ENCODE peak calls at places on chromosome 16, in four cellular contexts. V is mucosa of descending colon, P is thoracic aorta, Z is brain microvascular endothelial cell. F is an unnamed sample.

GRCh38 chr16:65024649-65025243 is 97.1 kb downstream of the CDH11 start:
- DNase-seq in V (no peak), P (no peak), Z (peak), F (no peak)

GRCh38 chr16:57039148-57039812 is 49.9 kb downstream of the NLRC5 start:
- DNase-seq in V (no peak), P (no peak), Z (peak), F (no peak)

GRCh38 chr16:1134776-1135458 is 18.0 kb upstream of the CACNA1H start:
- DNase-seq in V (no peak), P (no peak), Z (no peak), F (no peak)

GRCh38 chr16:12231666-12232065 is 255.1 kb downstream of the SNX29 start:
- DNase-seq in V (no peak), P (no peak), Z (peak), F (no peak)

GRCh38 chr16:79845006-79845733 is 244.6 kb upstream of the MAF start:
- DNase-seq in V (no peak), P (no peak), Z (no peak), F (no peak)

GRCh38 chr16:56710181-56710737 is 19.7 kb upstream of the NUP93 start:
- DNase-seq in V (no peak), P (no peak), Z (no peak), F (no peak)

GRCh38 chr16:71966932-71967331 is 33.3 kb downstream of the PKD1L3 start:
- DNase-seq in V (no peak), P (no peak), Z (no peak), F (no peak)

GRCh38 chr16:6667393-6667792 is 665.3 kb upstream of the RBFOX1 start:
- DNase-seq in V (no peak), P (no peak), Z (no peak), F (no peak)

GRCh38 chr16:27448531-27449433 is 46.8 kb downstream of the IL21R start:
- DNase-seq in V (no peak), P (no peak), Z (no peak), F (no peak)

GRCh38 chr16:3000540-3000939 is 12.2 kb upstream of the CLDN9 start:
- DNase-seq in V (no peak), P (no peak), Z (no peak), F (no peak)

GRCh38 chr16:50837324-50837723 is 95.4 kb downstream of the CYLD start:
- DNase-seq in V (no peak), P (no peak), Z (no peak), F (no peak)

GRCh38 chr16:67260426-67261063 is 11.8 kb downstream of the SLC9A5 start:
- DNase-seq in V (no peak), P (no peak), Z (peak), F (no peak)

GRCh38 chr16:58503166-58503862 is 3.4 kb downstream of the NDRG4 start:
- DNase-seq in V (no peak), P (no peak), Z (no peak), F (no peak)

GRCh38 chr16:82701302-82702022 is 74.7 kb downstream of the CDH13 start:
- DNase-seq in V (no peak), P (no peak), Z (peak), F (no peak)

GRCh38 chr16:13110124-13110796 is 208.9 kb downstream of the SHISA9 start:
- DNase-seq in V (no peak), P (peak), Z (no peak), F (no peak)

GRCh38 chr16:693766-694165 is 3.6 kb upstream of the WDR24 start:
- DNase-seq in V (no peak), P (no peak), Z (no peak), F (no peak)

GRCh38 chr16:66274335-66275110 is 92.0 kb upstream of the CDH5 start:
- DNase-seq in V (no peak), P (no peak), Z (no peak), F (no peak)

GRCh38 chr16:55779391-55780094 is 53.4 kb downstream of the CES1 start:
- DNase-seq in V (no peak), P (no peak), Z (no peak), F (no peak)

GRCh38 chr16:1295465-1295864 is 14.0 kb upstream of the UBE2I start:
- DNase-seq in V (no peak), P (no peak), Z (no peak), F (no peak)

GRCh38 chr16:11052080-11052808 is 107.9 kb downstream of the CLEC16A start:
- DNase-seq in V (no peak), P (no peak), Z (no peak), F (no peak)

GRCh38 chr16:70749006-70749678 is 51.8 kb downstream of the VAC14 start:
- DNase-seq in V (peak), P (no peak), Z (no peak), F (no peak)

GRCh38 chr16:67939507-67940435 is 3.1 kb upstream of the PSMB10 start:
- DNase-seq in V (peak), P (no peak), Z (no peak), F (no peak)

GRCh38 chr16:80288616-80289015 is 252.2 kb upstream of the DYNLRB2 start:
- DNase-seq in V (no peak), P (no peak), Z (no peak), F (no peak)

GRCh38 chr16:54633943-54634362 is 296.7 kb upstream of the IRX5 start:
- DNase-seq in V (no peak), P (peak), Z (no peak), F (no peak)

GRCh38 chr16:69329369-69330285 is 761 bp downstream of the PDF start:
- DNase-seq in V (peak), P (no peak), Z (no peak), F (no peak)

GRCh38 chr16:74302341-74302740 is 5.7 kb downstream of the PSMD7 start:
- DNase-seq in V (no peak), P (no peak), Z (no peak), F (no peak)

GRCh38 chr16:13856811-13857511 is 63.0 kb upstream of the ERCC4 start:
- DNase-seq in V (no peak), P (no peak), Z (no peak), F (no peak)

GRCh38 chr16:78415669-78416068 is 316.2 kb downstream of the WWOX start:
- DNase-seq in V (no peak), P (no peak), Z (no peak), F (no peak)

GRCh38 chr16:56847173-56847948 is 17.6 kb upstream of the SLC12A3 start:
- DNase-seq in V (no peak), P (no peak), Z (no peak), F (no peak)

GRCh38 chr16:73176577-73177013 is 128.7 kb upstream of the ZFHX3 start:
- DNase-seq in V (no peak), P (no peak), Z (peak), F (no peak)

GRCh38 chr16:969508-970378 is 1.0 kb downstream of the LMF1 start:
- DNase-seq in V (no peak), P (no peak), Z (no peak), F (no peak)

GRCh38 chr16:10876799-10877341 is at the start of gene CIITA:
- DNase-seq in V (peak), P (peak), Z (peak), F (no peak)

GRCh38 chr16:10180771-10181163 is 1.5 kb downstream of the GRIN2A start:
- DNase-seq in V (peak), P (no peak), Z (no peak), F (peak)

GRCh38 chr16:4337540-4338088 is 13.5 kb downstream of the PAM16 start:
- DNase-seq in V (no peak), P (no peak), Z (no peak), F (no peak)

GRCh38 chr16:4339455-4339854 is 11.7 kb downstream of the PAM16 start:
- DNase-seq in V (no peak), P (no peak), Z (no peak), F (no peak)

GRCh38 chr16:4338712-4339299 is 12.3 kb downstream of the PAM16 start:
- DNase-seq in V (no peak), P (no peak), Z (no peak), F (no peak)

GRCh38 chr16:4336701-4337539 is 14.2 kb downstream of the PAM16 start:
- DNase-seq in V (no peak), P (no peak), Z (no peak), F (no peak)

DNA sequence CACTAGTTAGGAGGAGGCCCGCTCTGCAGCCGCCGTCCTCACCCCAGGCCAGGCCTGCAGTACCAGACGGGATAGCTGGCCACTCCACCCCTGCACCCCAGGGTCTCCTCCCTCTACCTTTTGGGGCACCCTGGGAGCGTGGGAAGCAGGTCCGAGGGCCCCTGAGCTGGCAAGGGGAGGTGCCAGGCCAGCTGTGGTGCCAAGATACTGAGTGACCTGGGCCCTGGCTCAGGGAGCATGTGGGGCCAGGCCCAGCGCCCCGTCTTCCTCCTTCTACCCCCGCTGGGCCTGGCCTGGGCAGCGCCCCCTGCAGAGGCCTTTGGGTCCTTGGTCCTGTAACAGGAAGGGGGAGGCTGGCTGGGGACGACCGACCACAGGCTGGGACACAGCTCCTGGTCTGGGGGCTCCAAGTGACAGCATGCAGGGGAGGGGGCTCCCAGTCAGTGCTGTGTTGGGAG is 13.0 kb downstream of the PAM16 start:
- DNase-seq in V (no peak), P (no peak), Z (no peak), F (no peak)
- TF ChIP-seq CTCF in V (no peak), P (no peak), Z (peak), F (no peak)

GRCh38 chr16:24698314-24698713 is 31.1 kb upstream of the TNRC6A start:
- DNase-seq in V (no peak), P (no peak), Z (no peak), F (no peak)

GRCh38 chr16:24699151-24699723 is 30.2 kb upstream of the TNRC6A start:
- DNase-seq in V (no peak), P (no peak), Z (no peak), F (no peak)

GRCh38 chr16:24701521-24701951 is 27.9 kb upstream of the TNRC6A start:
- DNase-seq in V (no peak), P (no peak), Z (no peak), F (no peak)

GRCh38 chr16:24696699-24697098 is 32.8 kb upstream of the TNRC6A start:
- DNase-seq in V (no peak), P (no peak), Z (no peak), F (no peak)

GRCh38 chr16:24700549-24701392 is 28.7 kb upstream of the TNRC6A start:
- DNase-seq in V (peak), P (peak), Z (peak), F (no peak)
- TF ChIP-seq CTCF in V (no peak), P (no peak), Z (peak), F (no peak)

GRCh38 chr16:86819523-86819887 is 241.2 kb downstream of the FOXL1 start:
- DNase-seq in V (no peak), P (no peak), Z (no peak), F (no peak)
- TF ChIP-seq CTCF in V (no peak), P (peak), Z (peak), F (no peak)

DNA sequence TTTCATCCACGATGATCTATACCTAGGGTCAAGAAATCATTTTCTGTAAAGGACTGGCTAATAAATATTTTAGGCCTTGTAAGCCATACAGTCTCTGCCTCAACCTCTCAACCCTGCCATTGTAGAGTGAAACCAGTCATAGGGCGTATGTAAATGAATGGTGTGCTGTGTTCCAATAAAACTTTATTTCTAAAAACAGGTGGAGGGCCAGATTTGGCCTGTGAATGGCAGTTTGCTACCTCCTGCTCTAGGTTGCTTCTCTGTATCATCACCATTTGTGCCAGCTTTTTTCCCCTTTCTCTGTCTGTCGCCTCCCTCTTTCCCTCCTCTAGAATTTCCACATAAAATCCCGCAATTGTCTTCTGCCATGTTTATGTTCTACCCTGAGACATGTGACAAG is 181.7 kb downstream of the XYLT1 start:
- DNase-seq in V (no peak), P (no peak), Z (no peak), F (no peak)
- TF ChIP-seq CTCF in V (no peak), P (no peak), Z (no peak), F (no peak)

GRCh38 chr16:85312642-85313540 is 200.6 kb upstream of the CIBAR2 start:
- DNase-seq in V (no peak), P (no peak), Z (no peak), F (no peak)

GRCh38 chr16:85312174-85312573 is 199.9 kb upstream of the CIBAR2 start:
- DNase-seq in V (no peak), P (no peak), Z (no peak), F (no peak)

GRCh38 chr16:85311741-85312140 is 199.5 kb upstream of the CIBAR2 start:
- DNase-seq in V (no peak), P (no peak), Z (no peak), F (no peak)

GRCh38 chr16:85314633-85315032 is 202.4 kb upstream of the CIBAR2 start:
- DNase-seq in V (no peak), P (no peak), Z (no peak), F (no peak)

GRCh38 chr16:85313541-85314208 is 201.4 kb upstream of the CIBAR2 start:
- DNase-seq in V (no peak), P (no peak), Z (no peak), F (no peak)
- TF ChIP-seq CTCF in V (no peak), P (no peak), Z (no peak), F (no peak)

DNA sequence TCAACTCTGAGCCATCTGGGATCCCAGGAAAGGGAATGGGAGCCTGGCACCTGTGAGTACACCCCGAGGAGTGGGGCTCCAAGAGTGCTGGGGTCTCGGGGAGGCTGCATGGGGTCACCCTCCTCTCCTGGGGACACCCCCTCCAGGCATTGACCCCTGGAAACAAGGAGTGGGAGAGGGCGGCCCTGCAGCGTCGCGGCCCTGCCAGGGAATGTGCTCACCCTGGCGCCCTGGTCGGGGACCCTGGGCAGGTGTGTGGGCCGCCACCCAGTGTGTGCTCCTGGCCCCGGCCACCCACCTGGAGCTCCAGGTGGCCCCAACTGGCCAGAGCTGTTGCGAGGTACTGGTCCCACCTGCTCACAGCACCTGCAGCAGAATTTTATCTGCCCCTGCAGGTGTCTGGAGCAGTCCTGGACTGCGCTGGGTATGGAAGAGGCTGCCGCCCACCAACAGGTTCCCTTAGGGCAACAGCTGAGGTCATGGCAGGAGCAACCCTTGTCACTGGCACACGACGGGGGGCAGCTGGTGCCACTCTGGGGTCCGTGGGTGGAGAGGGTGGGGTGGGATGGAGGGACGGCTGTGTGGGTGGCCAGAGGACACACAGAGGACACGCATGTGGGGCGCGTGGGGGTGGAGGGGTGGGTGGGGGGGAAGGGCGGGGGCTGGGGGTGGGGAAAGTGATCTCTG is 5.4 kb upstream of the PABPN1L start:
- DNase-seq in V (no peak), P (no peak), Z (no peak), F (no peak)
- TF ChIP-seq CTCF in V (no peak), P (no peak), Z (no peak), F (no peak)

GRCh38 chr16:84334058-84334457 is 34.3 kb upstream of the ATP2C2 start:
- DNase-seq in V (peak), P (no peak), Z (no peak), F (no peak)

GRCh38 chr16:84334482-84334881 is 33.9 kb upstream of the ATP2C2 start:
- DNase-seq in V (no peak), P (no peak), Z (no peak), F (no peak)

GRCh38 chr16:84331998-84332780 is 36.1 kb upstream of the ATP2C2 start:
- DNase-seq in V (no peak), P (no peak), Z (no peak), F (no peak)

GRCh38 chr16:84330685-84331050 is 36.0 kb downstream of the WFDC1 start:
- DNase-seq in V (no peak), P (no peak), Z (no peak), F (no peak)

DNA sequence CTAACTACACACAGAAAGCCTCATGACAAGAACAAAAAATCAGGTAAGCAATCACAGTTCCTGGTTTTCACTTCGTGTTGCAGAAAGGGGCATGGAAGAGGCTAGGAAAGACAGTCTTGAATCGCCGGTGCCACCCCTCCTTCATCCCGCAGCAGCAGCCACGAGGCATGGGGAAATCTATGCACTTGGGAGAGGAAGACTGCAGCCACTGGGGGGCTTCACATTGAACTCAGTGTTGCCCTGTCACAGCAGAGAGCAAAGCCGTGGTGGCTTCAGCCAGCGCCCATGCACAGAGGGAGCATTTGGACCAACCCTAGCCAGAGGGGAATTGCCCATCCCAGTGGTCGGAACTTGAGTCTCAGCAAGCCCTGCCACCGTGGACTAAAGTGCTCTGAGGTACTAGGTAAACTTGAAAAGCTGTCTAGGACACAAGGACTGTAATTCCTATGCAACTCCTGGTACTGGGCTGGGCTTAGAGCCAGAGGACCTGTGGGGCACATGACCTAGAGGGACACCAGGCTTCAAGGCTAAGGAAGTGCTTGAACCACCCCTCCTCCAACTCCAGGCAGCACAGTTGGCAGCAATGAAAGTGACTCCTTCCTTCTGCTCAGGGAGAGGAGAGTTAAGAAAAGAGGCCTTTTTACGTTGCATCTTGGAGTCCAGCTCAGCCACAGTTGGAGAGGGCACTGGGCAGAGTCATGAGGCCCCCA is 35.2 kb upstream of the ATP2C2 start:
- DNase-seq in V (peak), P (no peak), Z (no peak), F (no peak)
- TF ChIP-seq CTCF in V (no peak), P (no peak), Z (no peak), F (no peak)

GRCh38 chr16:84959045-84959576 is 52.2 kb downstream of the ZDHHC7 start:
- DNase-seq in V (no peak), P (no peak), Z (no peak), F (no peak)
- TF ChIP-seq CTCF in V (no peak), P (no peak), Z (peak), F (no peak)